ENCODE peak calls at places on chromosomes 4 and X, in ten cellular contexts. I is psoas muscle, F is OCI-LY7, L is thoracic aorta, E is SK-N-SH, P is stomach, K is tibial nerve, B is upper lobe of right lung, Q is thyroid gland, W is cardiac muscle cell. H is an unnamed sample. For H3K4me1, the result is how much of the 10 kb centered on the place peaks cover.

GRCh38 chr4:16472537-16472936 is 246.3 kb upstream of the TAPT1 start:
- DNase-seq in K (no peak), W (no peak), I (no peak), B (no peak), Q (no peak), F (no peak), P (no peak), L (no peak), E (no peak), H (no peak)

GRCh38 chrX:24658421-24658820 is 11.3 kb upstream of the PCYT1B start:
- DNase-seq in L (no peak), F (no peak), B (no peak), W (peak), I (no peak), P (no peak), Q (no peak), E (no peak), K (no peak), H (no peak)

GRCh38 chrX:106898462-106898861 is 4.7 kb downstream of the RIPPLY1 start:
- DNase-seq in B (no peak), K (no peak), E (peak), L (no peak), F (peak), P (no peak), I (no peak), W (peak), Q (peak), H (no peak)

GRCh38 chrX:120457766-120458180 is 11.3 kb downstream of the LAMP2 start:
- DNase-seq in B (no peak), L (no peak), Q (peak), P (no peak), I (no peak), K (no peak), E (no peak), F (peak), W (peak), H (no peak)

GRCh38 chr4:15396157-15396800 is 31.6 kb upstream of the C1QTNF7 start:
- DNase-seq in I (no peak), L (no peak), B (no peak), K (no peak), Q (peak), E (peak), W (peak), F (peak), P (peak), H (peak)

GRCh38 chrX:130120746-130121504 is 10.6 kb upstream of the ELF4 start:
- DNase-seq in K (peak), I (peak), F (peak), B (peak), P (peak), E (peak), Q (peak), W (peak), L (peak), H (peak)

GRCh38 chr4:972651-973424 is 531 bp downstream of the DGKQ start:
- DNase-seq in P (peak), Q (peak), I (peak), F (peak), E (peak), W (peak), B (peak), L (no peak), K (no peak), H (peak)

GRCh38 chrX:69083361-69083760 is 81.9 kb downstream of the PJA1 start:
- DNase-seq in P (no peak), Q (no peak), E (no peak), F (no peak), L (no peak), I (no peak), K (no peak), B (no peak), W (no peak), H (no peak)

GRCh38 chr4:64781737-64782326 is 372.6 kb upstream of the TECRL start:
- DNase-seq in W (peak), I (no peak), F (peak), Q (no peak), B (no peak), P (no peak), L (no peak), E (peak), K (no peak), H (no peak)

GRCh38 chr4:189656551-189657165 is 284.0 kb upstream of the FRG1 start:
- DNase-seq in L (no peak), F (no peak), P (no peak), K (peak), B (no peak), Q (no peak), E (no peak), W (no peak), I (no peak), H (no peak)

GRCh38 chrX:122878269-122878668 is 305.8 kb upstream of the GRIA3 start:
- DNase-seq in B (no peak), L (no peak), I (no peak), K (no peak), E (no peak), W (no peak), P (no peak), F (no peak), Q (no peak), H (no peak)

GRCh38 chrX:9897761-9898161 is 69.4 kb upstream of the CLDN34 start:
- DNase-seq in I (no peak), F (no peak), W (peak), Q (no peak), E (no peak), P (peak), K (peak), L (no peak), B (no peak), H (no peak)

GRCh38 chr4:7393491-7394183 is 41.1 kb downstream of the PSAPL1 start:
- DNase-seq in L (no peak), I (no peak), F (no peak), Q (peak), B (no peak), P (no peak), K (no peak), E (peak), W (no peak), H (no peak)

GRCh38 chrX:93422693-93423092 is 250.7 kb downstream of the NAP1L3 start:
- DNase-seq in L (no peak), I (no peak), P (no peak), W (peak), K (no peak), F (peak), B (no peak), Q (no peak), E (peak), H (no peak)

GRCh38 chr4:140755811-140756291 is 334 bp downstream of the TBC1D9 start:
- DNase-seq in I (peak), Q (peak), F (peak), W (peak), L (no peak), B (peak), K (peak), E (peak), P (peak), H (no peak)

GRCh38 chr4:182854466-182854865 is 62.7 kb downstream of the DCTD start:
- DNase-seq in W (no peak), B (no peak), F (no peak), I (no peak), Q (no peak), L (no peak), K (no peak), P (no peak), E (no peak), H (no peak)

GRCh38 chr4:186857793-186858192 is 134.1 kb upstream of the FAT1 start:
- DNase-seq in K (no peak), B (no peak), L (no peak), I (no peak), W (no peak), F (no peak), Q (no peak), E (no peak), P (no peak), H (no peak)

GRCh38 chr4:3389879-3390840 is 51.6 kb upstream of the HGFAC start:
- DNase-seq in Q (no peak), W (no peak), K (no peak), E (no peak), B (no peak), I (no peak), P (no peak), F (no peak), L (no peak), H (no peak)

GRCh38 chrX:18173494-18174180 is 47.0 kb downstream of the BEND2 start:
- DNase-seq in F (no peak), I (no peak), W (no peak), L (no peak), B (no peak), K (no peak), Q (peak), P (no peak), E (no peak), H (no peak)

GRCh38 chr4:26126135-26126718 is 194.6 kb upstream of the RBPJ start:
- DNase-seq in I (no peak), Q (no peak), P (no peak), W (no peak), E (no peak), L (no peak), K (no peak), F (no peak), B (no peak), H (no peak)

GRCh38 chrX:9373789-9374188 is 91.1 kb upstream of the TBL1X start:
- DNase-seq in E (no peak), F (no peak), B (no peak), L (no peak), W (no peak), P (no peak), Q (no peak), I (no peak), K (no peak), H (no peak)

GRCh38 chr4:136818811-136819210 is 713.5 kb downstream of the PCDH18 start:
- DNase-seq in Q (no peak), I (no peak), F (no peak), P (no peak), W (peak), K (no peak), L (no peak), E (no peak), B (no peak), H (no peak)

GRCh38 chr4:116357758-116358157 is 727.6 kb downstream of the TRAM1L1 start:
- DNase-seq in E (no peak), L (no peak), P (peak), B (no peak), I (no peak), W (peak), F (peak), Q (no peak), K (no peak), H (no peak)

GRCh38 chrX:74535211-74535621 is 79.2 kb downstream of the RLIM start:
- DNase-seq in B (no peak), F (peak), Q (peak), W (peak), L (no peak), I (no peak), P (no peak), K (peak), E (peak), H (no peak)

GRCh38 chrX:72308209-72308565 is 2.5 kb upstream of the CITED1 start:
- DNase-seq in P (no peak), I (no peak), B (no peak), F (no peak), K (no peak), Q (no peak), E (no peak), L (no peak), W (no peak), H (no peak)
- H3K4me3 ChIP-seq in P (no peak), I (peak), B (peak), F (no peak), K (no peak), Q (no peak), E (no peak), L (peak), W (no peak), H (no peak)

DNA sequence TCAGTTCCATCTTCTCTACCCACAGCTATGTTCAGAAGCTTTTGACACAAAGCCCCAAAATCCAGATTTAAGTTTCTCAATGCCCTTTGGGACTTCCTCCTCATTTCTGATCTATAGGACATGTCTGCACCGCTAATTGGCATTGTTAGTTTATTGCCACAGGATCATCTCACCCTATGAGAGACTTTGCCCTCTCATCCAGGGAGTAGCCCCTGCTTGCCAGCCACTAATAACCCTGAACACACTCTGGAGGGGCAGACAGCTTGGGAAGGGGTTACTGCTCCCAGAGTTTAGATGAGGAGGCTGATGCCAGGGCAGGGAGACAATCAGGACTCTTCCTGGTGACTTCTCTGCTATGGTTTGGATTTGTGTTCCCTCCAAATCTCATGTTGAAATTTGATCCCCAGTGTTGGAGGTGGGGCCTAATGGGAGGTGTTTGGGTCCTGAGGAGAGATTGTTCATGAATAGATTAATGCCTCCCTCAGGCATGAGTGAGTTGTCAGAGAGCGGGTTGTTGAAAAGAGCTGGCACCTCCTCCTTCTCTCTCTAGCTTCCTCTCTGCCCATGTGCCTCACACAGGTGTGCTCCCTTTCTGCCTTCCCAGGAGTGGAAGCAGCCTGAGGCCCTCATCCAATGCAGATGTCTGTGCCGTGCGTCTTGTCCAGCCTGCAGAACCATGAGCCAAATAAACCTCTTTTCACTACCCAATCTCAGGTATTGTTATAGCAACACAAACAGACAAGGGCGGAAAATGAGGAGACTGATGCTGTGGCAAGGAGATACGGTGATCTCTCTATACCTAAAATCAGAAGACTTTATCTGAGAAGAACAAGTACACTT is 3.6 kb upstream of the SCARB2 start:
- DNase-seq in W (no peak), K (no peak), I (no peak), E (no peak), Q (no peak), P (no peak), F (no peak), B (no peak), L (no peak), H (no peak)
- H3K4me1 ChIP-seq in W (under half), K (under half), I (half or more), E (under half), Q (under half), P (under half), F (under half), B (half or more), L (under half), H (under half)

GRCh38 chrX:67050760-67051159 is 411.9 kb upstream of the EDA2R start:
- DNase-seq in E (no peak), W (no peak), Q (no peak), I (no peak), L (no peak), K (no peak), F (no peak), P (no peak), B (no peak), H (no peak)
- H3K27ac ChIP-seq in E (no peak), W (no peak), Q (no peak), I (no peak), L (no peak), K (no peak), F (no peak), P (no peak), B (no peak), H (no peak)

DNA sequence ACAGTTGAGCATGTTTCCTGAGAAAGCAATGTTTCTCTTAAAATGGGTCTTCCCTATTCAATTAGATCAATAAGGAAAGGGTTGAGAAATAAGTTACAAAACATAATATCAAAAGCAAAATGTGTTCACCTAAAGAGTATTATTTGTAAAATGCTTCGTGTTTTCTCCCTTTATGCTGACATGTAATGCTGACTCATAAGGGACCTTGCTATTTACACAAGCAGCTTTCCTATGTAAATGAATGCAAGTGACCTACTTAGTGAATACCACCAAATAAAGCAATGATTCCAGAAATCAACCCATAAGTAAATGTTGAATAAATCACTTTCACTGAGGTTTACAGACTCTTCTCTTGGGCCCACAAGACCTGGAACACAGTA is 91.5 kb downstream of the ELOVL6 start:
- DNase-seq in P (no peak), Q (no peak), L (no peak), B (no peak), I (no peak), K (no peak), W (peak), E (no peak), F (no peak), H (no peak)
- H3K4me3 ChIP-seq in P (no peak), Q (no peak), L (no peak), B (no peak), I (no peak), K (no peak), W (no peak), E (no peak), F (no peak), H (no peak)

GRCh38 chrX:42943051-42943450 is 165.1 kb upstream of the PPP1R2C start:
- DNase-seq in B (no peak), W (peak), L (no peak), I (no peak), K (no peak), Q (no peak), E (no peak), F (peak), P (no peak), H (no peak)
- H3K4me1 ChIP-seq in B (under half), W (under half), L (under half), I (under half), K (under half), Q (under half), E (under half), F (under half), P (under half), H (half or more)

DNA sequence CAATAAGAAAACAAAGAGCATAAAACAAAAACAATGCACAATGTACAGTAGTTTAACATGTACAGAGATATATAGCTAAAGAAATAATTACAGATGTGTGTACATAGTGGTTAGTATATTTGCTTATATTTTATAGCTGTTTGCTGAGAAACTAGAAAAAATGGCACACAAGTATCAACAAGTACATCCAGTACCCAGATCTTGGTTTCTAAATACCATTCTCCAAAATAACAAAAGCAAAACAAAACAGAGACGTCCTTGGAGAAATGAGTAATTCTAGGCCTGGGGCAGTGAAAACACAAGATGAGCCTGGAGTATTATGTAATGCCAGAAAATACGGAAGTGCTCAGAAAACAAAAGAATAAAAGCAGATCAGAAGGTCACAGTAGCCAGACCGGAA is 189.6 kb downstream of the TMEM47 start:
- DNase-seq in F (no peak), P (no peak), L (no peak), K (no peak), W (no peak), Q (no peak), I (no peak), E (no peak), B (no peak), H (no peak)
- H3K27ac ChIP-seq in F (no peak), P (no peak), L (no peak), K (no peak), W (no peak), Q (no peak), I (no peak), E (no peak), B (no peak), H (no peak)

GRCh38 chr4:53962516-53963225 is 101.7 kb downstream of the CHIC2 start:
- DNase-seq in L (no peak), P (no peak), K (peak), E (peak), W (peak), B (no peak), F (no peak), Q (no peak), I (no peak), H (no peak)
- H3K4me3 ChIP-seq in L (no peak), P (no peak), K (no peak), E (peak), W (no peak), B (no peak), F (no peak), Q (no peak), I (no peak), H (no peak)

H was measured in effector memory CD4-positive, alpha-beta T cell.